ENCODE peak calls at places on chromosomes 4 and X, in nine cellular contexts. Y is tibial artery; N is foreskin fibroblast; U is CD4-positive, alpha-beta memory T cell; D is iris pigment epithelial cell; F is NCI-H146; Z is A549; E is NCI-H446; A is MCF 10A. B is an unnamed sample.

GRCh38 chr4:88335092-88335665 is 43.5 kb upstream of the HERC6 start:
- DNase-seq in D (peak; percentile 66), F (no peak), Y (no peak), Z (no peak), E (no peak), U (no peak), A (no peak), N (peak; percentile 83), B (no peak)

GRCh38 chr4:53644607-53645006 is 53.3 kb upstream of the LNX1 start:
- DNase-seq in Z (no peak), A (no peak), F (no peak), Y (no peak), D (no peak), U (no peak), E (no peak), N (no peak), B (peak; percentile 51)

GRCh38 chrX:118679290-118679689 is 48.1 kb upstream of the IL13RA1 start:
- DNase-seq in A (no peak), Y (no peak), N (no peak), F (no peak), D (no peak), E (no peak), Z (peak; percentile 4), U (no peak), B (no peak)

GRCh38 chr4:101693842-101694398 is 96.6 kb upstream of the BANK1 start:
- DNase-seq in E (peak; percentile 67), Y (no peak), A (peak; percentile 33), U (no peak), N (no peak), D (no peak), Z (peak; percentile 14), F (peak; percentile 89), B (peak; percentile 57)

GRCh38 chr4:3283483-3283882 is 9.3 kb upstream of the RGS12 start:
- DNase-seq in E (no peak), A (no peak), Z (no peak), F (no peak), U (no peak), Y (no peak), D (no peak), N (no peak), B (no peak)

GRCh38 chrX:68692651-68693050 is 45.2 kb downstream of the STARD8 start:
- DNase-seq in U (no peak), E (no peak), F (no peak), A (no peak), Y (no peak), D (peak; percentile 39), Z (no peak), N (no peak), B (no peak)

GRCh38 chr4:25884040-25884788 is 21.4 kb upstream of the SEL1L3 start:
- DNase-seq in U (no peak), N (peak; percentile 54), D (peak; percentile 85), Z (no peak), Y (no peak), A (peak; percentile 61), F (no peak), E (no peak), B (no peak)

GRCh38 chrX:42616981-42617380 is 161.0 kb downstream of the PPP1R2C start:
- DNase-seq in Y (no peak), F (no peak), Z (no peak), E (no peak), D (no peak), U (no peak), A (no peak), N (no peak), B (no peak)

GRCh38 chrX:26100421-26100920 is 37.7 kb upstream of the MAGEB18 start:
- DNase-seq in Z (no peak), D (peak; percentile 1), E (no peak), U (no peak), A (no peak), Y (no peak), N (no peak), F (no peak), B (no peak)

GRCh38 chrX:38117485-38117884 is 103.2 kb downstream of the SRPX start:
- DNase-seq in Y (no peak), E (peak; percentile 91), Z (no peak), N (no peak), D (peak; percentile 11), U (no peak), A (peak; percentile 36), F (no peak), B (no peak)

GRCh38 chr4:56976878-56977320 is 507 bp downstream of the NOA1 start:
- DNase-seq in D (peak; percentile 16), A (peak; percentile 47), Y (peak; percentile 27), N (peak; percentile 12), E (no peak), F (peak; percentile 62), U (peak; percentile 62), Z (peak; percentile 12), B (peak; percentile 41)

GRCh38 chr4:20408596-20408995 is 156.9 kb downstream of the SLIT2 start:
- DNase-seq in U (no peak), A (no peak), Y (no peak), E (no peak), F (no peak), N (no peak), D (peak; percentile 81), Z (no peak), B (no peak)

GRCh38 chr4:140807491-140808257 is 51.5 kb upstream of the TBC1D9 start:
- DNase-seq in E (no peak), U (no peak), Z (no peak), Y (no peak), A (no peak), N (peak; percentile 3), D (peak; percentile 78), F (no peak), B (no peak)

B was measured in RWPE1.